ENCODE peak calls at places on chromosomes 6 and 20, in seven cellular contexts. One of them, this sample, is unnamed.

GRCh38 chr20:20593447-20594170 is 118.8 kb downstream of the RALGAPA2 start:
- DNase-seq in stomach: no peak
- DNase-seq in mammary epithelial cell: peak; percentile 25
- DNase-seq in transverse colon: no peak
- DNase-seq in psoas muscle: no peak
- DNase-seq in HL-60: no peak
- DNase-seq in cardiac muscle cell: peak; percentile 63
- DNase-seq in this sample: peak; percentile 2

GRCh38 chr6:168328086-168328485 is 8.5 kb upstream of the DACT2 start:
- DNase-seq in stomach: no peak
- DNase-seq in mammary epithelial cell: no peak
- DNase-seq in transverse colon: no peak
- DNase-seq in psoas muscle: no peak
- DNase-seq in HL-60: no peak
- DNase-seq in cardiac muscle cell: no peak
- DNase-seq in this sample: no peak

GRCh38 chr20:56827763-56828162 is 198.7 kb downstream of the TFAP2C start:
- DNase-seq in stomach: no peak
- DNase-seq in mammary epithelial cell: no peak
- DNase-seq in transverse colon: no peak
- DNase-seq in psoas muscle: no peak
- DNase-seq in HL-60: no peak
- DNase-seq in cardiac muscle cell: peak; percentile 13
- DNase-seq in this sample: no peak

GRCh38 chr6:166691199-166691598 is 64.1 kb upstream of the RPS6KA2 start:
- DNase-seq in stomach: no peak
- DNase-seq in mammary epithelial cell: peak; percentile 60
- DNase-seq in transverse colon: no peak
- DNase-seq in psoas muscle: peak; percentile 86
- DNase-seq in HL-60: no peak
- DNase-seq in cardiac muscle cell: peak; percentile 52
- DNase-seq in this sample: peak; percentile 90

GRCh38 chr6:132888701-132889100 is 74.3 kb downstream of the RPS12 start:
- DNase-seq in stomach: no peak
- DNase-seq in mammary epithelial cell: no peak
- DNase-seq in transverse colon: no peak
- DNase-seq in psoas muscle: no peak
- DNase-seq in HL-60: no peak
- DNase-seq in cardiac muscle cell: no peak
- DNase-seq in this sample: no peak

GRCh38 chr20:47315339-47315662 is 41.2 kb downstream of the ZMYND8 start:
- DNase-seq in stomach: no peak
- DNase-seq in mammary epithelial cell: no peak
- DNase-seq in transverse colon: no peak
- DNase-seq in psoas muscle: no peak
- DNase-seq in HL-60: no peak
- DNase-seq in cardiac muscle cell: no peak
- DNase-seq in this sample: no peak

GRCh38 chr6:41921712-41921998 is 356 bp downstream of the BYSL start:
- DNase-seq in stomach: no peak
- DNase-seq in mammary epithelial cell: no peak
- DNase-seq in transverse colon: no peak
- DNase-seq in psoas muscle: no peak
- DNase-seq in HL-60: no peak
- DNase-seq in cardiac muscle cell: no peak
- DNase-seq in this sample: no peak

GRCh38 chr20:59145247-59145925 is 18.2 kb upstream of the ZNF831 start:
- DNase-seq in stomach: no peak
- DNase-seq in mammary epithelial cell: no peak
- DNase-seq in transverse colon: no peak
- DNase-seq in psoas muscle: no peak
- DNase-seq in HL-60: no peak
- DNase-seq in cardiac muscle cell: no peak
- DNase-seq in this sample: no peak

GRCh38 chr6:27250955-27251671 is 3.6 kb downstream of the PRSS16 start:
- DNase-seq in stomach: peak; percentile 95
- DNase-seq in mammary epithelial cell: peak; percentile 88
- DNase-seq in transverse colon: peak; percentile 96
- DNase-seq in psoas muscle: no peak
- DNase-seq in HL-60: peak; percentile 5
- DNase-seq in cardiac muscle cell: peak; percentile 63
- DNase-seq in this sample: peak; percentile 85

GRCh38 chr6:36247691-36248090 is 22.2 kb upstream of the PNPLA1 start:
- DNase-seq in stomach: no peak
- DNase-seq in mammary epithelial cell: no peak
- DNase-seq in transverse colon: no peak
- DNase-seq in psoas muscle: no peak
- DNase-seq in HL-60: no peak
- DNase-seq in cardiac muscle cell: peak; percentile 85
- DNase-seq in this sample: no peak

GRCh38 chr6:80548496-80548895 is 442.0 kb downstream of the BCKDHB start:
- DNase-seq in stomach: no peak
- DNase-seq in mammary epithelial cell: peak; percentile 61
- DNase-seq in transverse colon: no peak
- DNase-seq in psoas muscle: no peak
- DNase-seq in HL-60: no peak
- DNase-seq in cardiac muscle cell: peak; percentile 50
- DNase-seq in this sample: peak; percentile 69

GRCh38 chr20:25251019-25251418 is 3.1 kb downstream of the PYGB start:
- DNase-seq in stomach: no peak
- DNase-seq in mammary epithelial cell: no peak
- DNase-seq in transverse colon: peak; percentile 5
- DNase-seq in psoas muscle: no peak
- DNase-seq in HL-60: no peak
- DNase-seq in cardiac muscle cell: no peak
- DNase-seq in this sample: no peak

GRCh38 chr6:106165885-106166485 is 79.8 kb downstream of the PRDM1 start:
- DNase-seq in stomach: no peak
- DNase-seq in mammary epithelial cell: peak; percentile 65
- DNase-seq in transverse colon: no peak
- DNase-seq in psoas muscle: no peak
- DNase-seq in HL-60: no peak
- DNase-seq in cardiac muscle cell: no peak
- DNase-seq in this sample: peak; percentile 43

GRCh38 chr6:93896081-93896480 is 476.7 kb upstream of the EPHA7 start:
- DNase-seq in stomach: no peak
- DNase-seq in mammary epithelial cell: no peak
- DNase-seq in transverse colon: no peak
- DNase-seq in psoas muscle: no peak
- DNase-seq in HL-60: no peak
- DNase-seq in cardiac muscle cell: no peak
- DNase-seq in this sample: no peak

GRCh38 chr20:19828233-19828632 is 70.2 kb downstream of the RIN2 start:
- DNase-seq in stomach: no peak
- DNase-seq in mammary epithelial cell: peak; percentile 78
- DNase-seq in transverse colon: no peak
- DNase-seq in psoas muscle: no peak
- DNase-seq in HL-60: peak; percentile 87
- DNase-seq in cardiac muscle cell: no peak
- DNase-seq in this sample: peak; percentile 54

GRCh38 chr20:58312836-58313235 is 3.3 kb downstream of the RAB22A start:
- DNase-seq in stomach: no peak
- DNase-seq in mammary epithelial cell: peak; percentile 97
- DNase-seq in transverse colon: no peak
- DNase-seq in psoas muscle: no peak
- DNase-seq in HL-60: no peak
- DNase-seq in cardiac muscle cell: no peak
- DNase-seq in this sample: peak; percentile 96

GRCh38 chr6:33826537-33826936 is 22.7 kb upstream of the MLN start:
- DNase-seq in stomach: peak; percentile 36
- DNase-seq in mammary epithelial cell: no peak
- DNase-seq in transverse colon: no peak
- DNase-seq in psoas muscle: no peak
- DNase-seq in HL-60: no peak
- DNase-seq in cardiac muscle cell: no peak
- DNase-seq in this sample: no peak

GRCh38 chr20:57480444-57481152 is 44.3 kb downstream of the CTCFL start:
- DNase-seq in stomach: no peak
- DNase-seq in mammary epithelial cell: no peak
- DNase-seq in transverse colon: no peak
- DNase-seq in psoas muscle: no peak
- DNase-seq in HL-60: no peak
- DNase-seq in cardiac muscle cell: no peak
- DNase-seq in this sample: no peak

GRCh38 chr6:23419046-23419445 is 707.0 kb upstream of the NRSN1 start:
- DNase-seq in stomach: no peak
- DNase-seq in mammary epithelial cell: no peak
- DNase-seq in transverse colon: no peak
- DNase-seq in psoas muscle: no peak
- DNase-seq in HL-60: no peak
- DNase-seq in cardiac muscle cell: no peak
- DNase-seq in this sample: no peak

GRCh38 chr6:138817799-138818198 is 21.9 kb downstream of the ECT2L start:
- DNase-seq in stomach: peak; percentile 90
- DNase-seq in mammary epithelial cell: peak; percentile 100
- DNase-seq in transverse colon: peak; percentile 89
- DNase-seq in psoas muscle: no peak
- DNase-seq in HL-60: no peak
- DNase-seq in cardiac muscle cell: peak; percentile 68
- DNase-seq in this sample: peak; percentile 100

GRCh38 chr6:38604700-38605099 is 35.0 kb downstream of the BTBD9 start:
- DNase-seq in stomach: no peak
- DNase-seq in mammary epithelial cell: no peak
- DNase-seq in transverse colon: no peak
- DNase-seq in psoas muscle: no peak
- DNase-seq in HL-60: no peak
- DNase-seq in cardiac muscle cell: peak; percentile 10
- DNase-seq in this sample: no peak

GRCh38 chr6:89464295-89464694 is 31.3 kb downstream of the ANKRD6 start:
- DNase-seq in stomach: no peak
- DNase-seq in mammary epithelial cell: no peak
- DNase-seq in transverse colon: no peak
- DNase-seq in psoas muscle: no peak
- DNase-seq in HL-60: no peak
- DNase-seq in cardiac muscle cell: no peak
- DNase-seq in this sample: no peak

GRCh38 chr20:584375-585301 is 25.5 kb downstream of the TCF15 start:
- DNase-seq in stomach: no peak
- DNase-seq in mammary epithelial cell: peak; percentile 26
- DNase-seq in transverse colon: no peak
- DNase-seq in psoas muscle: no peak
- DNase-seq in HL-60: peak; percentile 8
- DNase-seq in cardiac muscle cell: no peak
- DNase-seq in this sample: peak; percentile 19

GRCh38 chr6:105740946-105741605 is 338.2 kb upstream of the PREP start:
- DNase-seq in stomach: no peak
- DNase-seq in mammary epithelial cell: no peak
- DNase-seq in transverse colon: no peak
- DNase-seq in psoas muscle: no peak
- DNase-seq in HL-60: no peak
- DNase-seq in cardiac muscle cell: no peak
- DNase-seq in this sample: no peak

GRCh38 chr6:167719920-167720319 is 106.8 kb upstream of the AFDN start:
- DNase-seq in stomach: no peak
- DNase-seq in mammary epithelial cell: no peak
- DNase-seq in transverse colon: no peak
- DNase-seq in psoas muscle: no peak
- DNase-seq in HL-60: no peak
- DNase-seq in cardiac muscle cell: no peak
- DNase-seq in this sample: no peak

GRCh38 chr20:34269996-34270627 is 28.9 kb downstream of the ASIP start:
- DNase-seq in stomach: no peak
- DNase-seq in mammary epithelial cell: no peak
- DNase-seq in transverse colon: peak; percentile 19
- DNase-seq in psoas muscle: no peak
- DNase-seq in HL-60: no peak
- DNase-seq in cardiac muscle cell: peak; percentile 75
- DNase-seq in this sample: no peak

GRCh38 chr20:64131406-64131805 is 24.0 kb upstream of the NPBWR2 start:
- DNase-seq in stomach: no peak
- DNase-seq in mammary epithelial cell: peak; percentile 11
- DNase-seq in transverse colon: no peak
- DNase-seq in psoas muscle: no peak
- DNase-seq in HL-60: no peak
- DNase-seq in cardiac muscle cell: peak; percentile 8
- DNase-seq in this sample: no peak
- TF ChIP-seq CTCF in stomach: no peak
- TF ChIP-seq CTCF in mammary epithelial cell: peak; percentile 48
- TF ChIP-seq CTCF in transverse colon: no peak
- TF ChIP-seq CTCF in psoas muscle: no peak
- TF ChIP-seq CTCF in HL-60: no peak
- TF ChIP-seq CTCF in cardiac muscle cell: peak; percentile 8
- TF ChIP-seq CTCF in this sample: peak; percentile 51

GRCh38 chr6:44260011-44260410 is 2.7 kb upstream of the SLC35B2 start:
- DNase-seq in stomach: no peak
- DNase-seq in mammary epithelial cell: no peak
- DNase-seq in transverse colon: no peak
- DNase-seq in psoas muscle: peak; percentile 51
- DNase-seq in HL-60: no peak
- DNase-seq in cardiac muscle cell: no peak
- DNase-seq in this sample: no peak

GRCh38 chr6:44257007-44257752 is at the start of gene SLC35B2:
- DNase-seq in stomach: peak; percentile 68
- DNase-seq in mammary epithelial cell: peak; percentile 65
- DNase-seq in transverse colon: peak; percentile 70
- DNase-seq in psoas muscle: peak; percentile 86
- DNase-seq in HL-60: no peak
- DNase-seq in cardiac muscle cell: peak; percentile 83
- DNase-seq in this sample: peak; percentile 44

GRCh38 chr6:44258921-44259320 is 1.6 kb upstream of the SLC35B2 start:
- DNase-seq in stomach: no peak
- DNase-seq in mammary epithelial cell: no peak
- DNase-seq in transverse colon: no peak
- DNase-seq in psoas muscle: no peak
- DNase-seq in HL-60: no peak
- DNase-seq in cardiac muscle cell: no peak
- DNase-seq in this sample: no peak

GRCh38 chr6:44257753-44258324 is 511 bp upstream of the SLC35B2 start:
- DNase-seq in stomach: no peak
- DNase-seq in mammary epithelial cell: no peak
- DNase-seq in transverse colon: no peak
- DNase-seq in psoas muscle: no peak
- DNase-seq in HL-60: no peak
- DNase-seq in cardiac muscle cell: no peak
- DNase-seq in this sample: no peak

GRCh38 chr6:44258325-44258863 is 1.1 kb upstream of the SLC35B2 start:
- DNase-seq in stomach: no peak
- DNase-seq in mammary epithelial cell: no peak
- DNase-seq in transverse colon: no peak
- DNase-seq in psoas muscle: no peak
- DNase-seq in HL-60: no peak
- DNase-seq in cardiac muscle cell: no peak
- DNase-seq in this sample: no peak
- H3K27ac ChIP-seq in stomach: peak overlapping the region; percentile 95
- H3K27ac ChIP-seq in mammary epithelial cell: no peak overlapping the region
- H3K27ac ChIP-seq in transverse colon: peak overlapping the region; percentile 93
- H3K27ac ChIP-seq in psoas muscle: peak overlapping the region; percentile 94
- H3K27ac ChIP-seq in HL-60: no peak overlapping the region
- H3K27ac ChIP-seq in cardiac muscle cell: no peak overlapping the region
- H3K27ac ChIP-seq in this sample: no peak overlapping the region

GRCh38 chr20:61251529-61252393 is at the start of gene CDH4:
- DNase-seq in stomach: no peak
- DNase-seq in mammary epithelial cell: peak; percentile 53
- DNase-seq in transverse colon: no peak
- DNase-seq in psoas muscle: no peak
- DNase-seq in HL-60: no peak
- DNase-seq in cardiac muscle cell: peak; percentile 13
- DNase-seq in this sample: no peak
- H3K27me3 ChIP-seq in stomach: peaks cover 60% of the 10 kb centered on the region
- H3K27me3 ChIP-seq in mammary epithelial cell: peaks cover 4% of the 10 kb centered on the region
- H3K27me3 ChIP-seq in transverse colon: peaks cover 91% of the 10 kb centered on the region
- H3K27me3 ChIP-seq in psoas muscle: peaks cover 4% of the 10 kb centered on the region
- H3K27me3 ChIP-seq in HL-60: peaks cover 34% of the 10 kb centered on the region
- H3K27me3 ChIP-seq in cardiac muscle cell: peaks cover 83% of the 10 kb centered on the region
- H3K27me3 ChIP-seq in this sample: peaks cover 44% of the 10 kb centered on the region

GRCh38 chr6:95819939-95820338 is 195.8 kb upstream of the FUT9 start:
- DNase-seq in stomach: no peak
- DNase-seq in mammary epithelial cell: no peak
- DNase-seq in transverse colon: no peak
- DNase-seq in psoas muscle: no peak
- DNase-seq in HL-60: no peak
- DNase-seq in cardiac muscle cell: no peak
- DNase-seq in this sample: no peak
- TF ChIP-seq CTCF in stomach: no peak
- TF ChIP-seq CTCF in mammary epithelial cell: peak; percentile 34
- TF ChIP-seq CTCF in transverse colon: no peak
- TF ChIP-seq CTCF in psoas muscle: no peak
- TF ChIP-seq CTCF in HL-60: no peak
- TF ChIP-seq CTCF in cardiac muscle cell: no peak
- TF ChIP-seq CTCF in this sample: no peak

This sample was measured in foreskin keratinocyte.